ENCODE peak calls at places on chromosomes 13 and 19, in eight cellular contexts. One of them, this sample, is unnamed.

GRCh38 chr13:74206061-74206561 is 71.9 kb upstream of the KLF12 start:
- DNase-seq in keratinocyte: no peak
- DNase-seq in PC-3: peak
- DNase-seq in K562: no peak
- DNase-seq in lung: no peak
- DNase-seq in suprapubic skin: no peak
- DNase-seq in neuronal stem cell: no peak
- DNase-seq in body of pancreas: no peak
- DNase-seq in this sample: peak

GRCh38 chr13:25215253-25215575 is 43.1 kb upstream of the AMER2 start:
- DNase-seq in keratinocyte: no peak
- DNase-seq in PC-3: no peak
- DNase-seq in suprapubic skin: no peak
- DNase-seq in neuronal stem cell: no peak
- DNase-seq in lung: no peak
- DNase-seq in body of pancreas: no peak
- DNase-seq in K562: no peak
- DNase-seq in this sample: no peak

GRCh38 chr13:97018029-97018819 is 23.9 kb upstream of the OXGR1 start:
- DNase-seq in suprapubic skin: no peak
- DNase-seq in PC-3: peak
- DNase-seq in lung: peak
- DNase-seq in K562: peak
- DNase-seq in neuronal stem cell: no peak
- DNase-seq in keratinocyte: peak
- DNase-seq in body of pancreas: peak
- DNase-seq in this sample: peak

GRCh38 chr19:52351512-52351911 is 15.5 kb downstream of the ZNF610 start:
- DNase-seq in body of pancreas: no peak
- DNase-seq in PC-3: no peak
- DNase-seq in neuronal stem cell: no peak
- DNase-seq in keratinocyte: no peak
- DNase-seq in suprapubic skin: no peak
- DNase-seq in lung: no peak
- DNase-seq in K562: no peak
- DNase-seq in this sample: no peak

GRCh38 chr13:51856027-51856736 is 5.6 kb upstream of the CCDC70 start:
- DNase-seq in body of pancreas: no peak
- DNase-seq in suprapubic skin: no peak
- DNase-seq in PC-3: peak
- DNase-seq in neuronal stem cell: no peak
- DNase-seq in K562: no peak
- DNase-seq in lung: no peak
- DNase-seq in keratinocyte: no peak
- DNase-seq in this sample: no peak

GRCh38 chr13:99033814-99034213 is 56.0 kb upstream of the DOCK9 start:
- DNase-seq in body of pancreas: no peak
- DNase-seq in keratinocyte: no peak
- DNase-seq in K562: no peak
- DNase-seq in lung: no peak
- DNase-seq in PC-3: peak
- DNase-seq in neuronal stem cell: peak
- DNase-seq in suprapubic skin: no peak
- DNase-seq in this sample: peak

GRCh38 chr13:94006271-94006670 is 473.2 kb downstream of the DCT start:
- DNase-seq in body of pancreas: no peak
- DNase-seq in lung: no peak
- DNase-seq in K562: no peak
- DNase-seq in PC-3: no peak
- DNase-seq in neuronal stem cell: no peak
- DNase-seq in suprapubic skin: no peak
- DNase-seq in keratinocyte: no peak
- DNase-seq in this sample: no peak

GRCh38 chr13:99119686-99120085 is 81.0 kb upstream of the UBAC2 start:
- DNase-seq in keratinocyte: no peak
- DNase-seq in lung: no peak
- DNase-seq in PC-3: no peak
- DNase-seq in neuronal stem cell: no peak
- DNase-seq in K562: no peak
- DNase-seq in suprapubic skin: no peak
- DNase-seq in body of pancreas: no peak
- DNase-seq in this sample: no peak

GRCh38 chr13:77480071-77480470 is 55.4 kb upstream of the SCEL start:
- DNase-seq in body of pancreas: no peak
- DNase-seq in K562: no peak
- DNase-seq in suprapubic skin: no peak
- DNase-seq in PC-3: no peak
- DNase-seq in neuronal stem cell: no peak
- DNase-seq in lung: no peak
- DNase-seq in keratinocyte: no peak
- DNase-seq in this sample: peak

GRCh38 chr13:44191504-44192171 is 182.0 kb upstream of the SERP2 start:
- DNase-seq in neuronal stem cell: peak
- DNase-seq in PC-3: peak
- DNase-seq in keratinocyte: no peak
- DNase-seq in K562: peak
- DNase-seq in lung: peak
- DNase-seq in suprapubic skin: no peak
- DNase-seq in body of pancreas: peak
- DNase-seq in this sample: peak

GRCh38 chr19:4678881-4679379 is 8.8 kb upstream of the MYDGF start:
- DNase-seq in keratinocyte: no peak
- DNase-seq in PC-3: peak
- DNase-seq in suprapubic skin: no peak
- DNase-seq in neuronal stem cell: no peak
- DNase-seq in lung: no peak
- DNase-seq in K562: peak
- DNase-seq in body of pancreas: no peak
- DNase-seq in this sample: peak

GRCh38 chr13:51921790-51922740 is 60.3 kb downstream of the CCDC70 start:
- DNase-seq in neuronal stem cell: no peak
- DNase-seq in lung: no peak
- DNase-seq in K562: peak
- DNase-seq in body of pancreas: no peak
- DNase-seq in suprapubic skin: peak
- DNase-seq in PC-3: no peak
- DNase-seq in keratinocyte: no peak
- DNase-seq in this sample: no peak

GRCh38 chr19:46546194-46546896 is 50.7 kb upstream of the PNMA8B start:
- DNase-seq in suprapubic skin: no peak
- DNase-seq in K562: peak
- DNase-seq in lung: peak
- DNase-seq in body of pancreas: peak
- DNase-seq in keratinocyte: no peak
- DNase-seq in neuronal stem cell: no peak
- DNase-seq in PC-3: peak
- DNase-seq in this sample: no peak

GRCh38 chr19:44759083-44759804 is 10.7 kb downstream of the BCL3 start:
- DNase-seq in suprapubic skin: no peak
- DNase-seq in keratinocyte: no peak
- DNase-seq in neuronal stem cell: no peak
- DNase-seq in body of pancreas: no peak
- DNase-seq in lung: no peak
- DNase-seq in K562: no peak
- DNase-seq in PC-3: no peak
- DNase-seq in this sample: no peak

GRCh38 chr13:98284677-98285076 is 107.6 kb upstream of the RNF113B start:
- DNase-seq in keratinocyte: no peak
- DNase-seq in suprapubic skin: no peak
- DNase-seq in PC-3: no peak
- DNase-seq in K562: no peak
- DNase-seq in neuronal stem cell: no peak
- DNase-seq in lung: no peak
- DNase-seq in body of pancreas: peak
- DNase-seq in this sample: no peak

GRCh38 chr13:36251528-36251927 is 37.2 kb upstream of the SOHLH2 start:
- DNase-seq in keratinocyte: no peak
- DNase-seq in PC-3: peak
- DNase-seq in neuronal stem cell: no peak
- DNase-seq in body of pancreas: no peak
- DNase-seq in suprapubic skin: no peak
- DNase-seq in lung: no peak
- DNase-seq in K562: no peak
- DNase-seq in this sample: peak

GRCh38 chr19:56189785-56190184 is 7.8 kb downstream of the ZSCAN5B start:
- DNase-seq in body of pancreas: no peak
- DNase-seq in suprapubic skin: no peak
- DNase-seq in keratinocyte: no peak
- DNase-seq in K562: no peak
- DNase-seq in PC-3: no peak
- DNase-seq in neuronal stem cell: no peak
- DNase-seq in lung: no peak
- DNase-seq in this sample: no peak

DNA sequence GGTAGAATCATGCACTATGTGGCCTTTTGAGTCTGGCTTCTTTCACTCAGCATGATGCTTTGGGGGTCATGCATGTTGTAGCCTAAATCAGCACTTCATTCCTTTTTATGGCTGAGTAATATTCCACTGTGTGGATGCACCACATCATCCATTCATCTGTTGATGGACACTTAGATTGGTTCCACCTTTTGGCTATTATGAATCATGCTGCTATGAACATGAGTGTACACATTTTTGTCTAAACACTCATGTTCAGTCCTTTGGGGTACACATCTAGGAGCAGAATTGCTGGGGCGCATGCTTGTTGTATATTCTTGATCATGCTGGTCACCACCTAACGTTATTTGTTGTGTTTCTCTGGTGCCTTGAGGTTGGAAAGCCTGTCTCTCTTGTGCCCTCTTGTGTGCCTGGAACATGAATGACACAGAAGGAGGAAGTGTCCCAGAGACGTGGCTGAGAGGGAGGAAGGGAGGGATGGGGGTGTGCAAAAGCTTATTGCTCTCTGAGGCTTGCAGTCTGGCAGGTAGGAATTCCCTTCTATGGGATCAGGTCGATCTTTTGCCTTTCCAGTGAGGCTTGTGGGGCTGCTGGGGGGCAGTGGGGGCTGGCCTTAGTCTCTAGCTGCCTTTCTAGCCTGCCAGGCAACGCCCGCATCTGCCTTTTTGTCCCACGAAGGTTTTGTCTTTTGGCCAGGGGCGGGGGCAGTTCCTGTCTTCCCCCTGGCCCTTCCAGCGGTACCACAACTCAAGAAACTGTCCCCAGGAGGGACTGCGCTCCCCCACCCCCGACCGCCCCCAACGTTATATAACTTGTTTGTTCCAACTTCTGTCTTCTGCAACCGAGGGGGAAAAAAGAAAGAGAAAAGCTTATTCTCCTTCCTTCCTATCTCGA is 7.6 kb downstream of the KLHL26 start:
- DNase-seq in keratinocyte: no peak
- DNase-seq in body of pancreas: no peak
- DNase-seq in PC-3: no peak
- DNase-seq in neuronal stem cell: no peak
- DNase-seq in K562: no peak
- DNase-seq in lung: no peak
- DNase-seq in suprapubic skin: no peak
- DNase-seq in this sample: no peak
- H3K27ac ChIP-seq in keratinocyte: no peak
- H3K27ac ChIP-seq in body of pancreas: no peak
- H3K27ac ChIP-seq in PC-3: no peak
- H3K27ac ChIP-seq in neuronal stem cell: no peak
- H3K27ac ChIP-seq in K562: no peak
- H3K27ac ChIP-seq in lung: no peak
- H3K27ac ChIP-seq in suprapubic skin: peak
- H3K27ac ChIP-seq in this sample: no peak

GRCh38 chr13:95530178-95530577 is 22.3 kb upstream of the CLDN10 start:
- DNase-seq in neuronal stem cell: no peak
- DNase-seq in K562: no peak
- DNase-seq in suprapubic skin: no peak
- DNase-seq in lung: peak
- DNase-seq in keratinocyte: no peak
- DNase-seq in body of pancreas: peak
- DNase-seq in PC-3: peak
- DNase-seq in this sample: peak
- H3K27ac ChIP-seq in neuronal stem cell: no peak
- H3K27ac ChIP-seq in K562: no peak
- H3K27ac ChIP-seq in suprapubic skin: no peak
- H3K27ac ChIP-seq in lung: no peak
- H3K27ac ChIP-seq in keratinocyte: no peak
- H3K27ac ChIP-seq in body of pancreas: peak
- H3K27ac ChIP-seq in PC-3: no peak
- H3K27ac ChIP-seq in this sample: no peak

GRCh38 chr19:11587302-11587972 is 9.8 kb upstream of the ZNF627 start:
- DNase-seq in K562: peak
- DNase-seq in suprapubic skin: peak
- DNase-seq in lung: peak
- DNase-seq in body of pancreas: peak
- DNase-seq in neuronal stem cell: peak
- DNase-seq in keratinocyte: no peak
- DNase-seq in PC-3: peak
- DNase-seq in this sample: peak

GRCh38 chr19:11594084-11594483 is 3.2 kb upstream of the ZNF627 start:
- DNase-seq in keratinocyte: no peak
- DNase-seq in neuronal stem cell: no peak
- DNase-seq in suprapubic skin: no peak
- DNase-seq in PC-3: no peak
- DNase-seq in lung: no peak
- DNase-seq in K562: no peak
- DNase-seq in body of pancreas: no peak
- DNase-seq in this sample: no peak

GRCh38 chr19:11587973-11588631 is 9.2 kb upstream of the ZNF627 start:
- DNase-seq in K562: no peak
- DNase-seq in lung: no peak
- DNase-seq in PC-3: no peak
- DNase-seq in neuronal stem cell: no peak
- DNase-seq in keratinocyte: no peak
- DNase-seq in suprapubic skin: no peak
- DNase-seq in body of pancreas: peak
- DNase-seq in this sample: no peak
- H3K27ac ChIP-seq in K562: no peak
- H3K27ac ChIP-seq in lung: no peak
- H3K27ac ChIP-seq in PC-3: no peak
- H3K27ac ChIP-seq in neuronal stem cell: no peak
- H3K27ac ChIP-seq in keratinocyte: no peak
- H3K27ac ChIP-seq in suprapubic skin: no peak
- H3K27ac ChIP-seq in body of pancreas: no peak
- H3K27ac ChIP-seq in this sample: no peak

GRCh38 chr19:18636969-18637629 is at the start of gene KLHL26:
- DNase-seq in K562: no peak
- DNase-seq in suprapubic skin: no peak
- DNase-seq in lung: no peak
- DNase-seq in PC-3: no peak
- DNase-seq in neuronal stem cell: no peak
- DNase-seq in body of pancreas: no peak
- DNase-seq in keratinocyte: no peak
- DNase-seq in this sample: no peak

GRCh38 chr19:18637644-18638630 is 1.1 kb downstream of the KLHL26 start:
- DNase-seq in body of pancreas: peak
- DNase-seq in suprapubic skin: no peak
- DNase-seq in neuronal stem cell: no peak
- DNase-seq in lung: peak
- DNase-seq in keratinocyte: no peak
- DNase-seq in PC-3: peak
- DNase-seq in K562: no peak
- DNase-seq in this sample: no peak

GRCh38 chr19:18635831-18636182 is 1.0 kb upstream of the KLHL26 start:
- DNase-seq in lung: no peak
- DNase-seq in PC-3: no peak
- DNase-seq in K562: no peak
- DNase-seq in keratinocyte: no peak
- DNase-seq in body of pancreas: no peak
- DNase-seq in suprapubic skin: no peak
- DNase-seq in neuronal stem cell: no peak
- DNase-seq in this sample: no peak

GRCh38 chr19:18634612-18635290 is 2.1 kb upstream of the KLHL26 start:
- DNase-seq in neuronal stem cell: no peak
- DNase-seq in lung: no peak
- DNase-seq in suprapubic skin: no peak
- DNase-seq in K562: no peak
- DNase-seq in PC-3: no peak
- DNase-seq in body of pancreas: no peak
- DNase-seq in keratinocyte: no peak
- DNase-seq in this sample: no peak

GRCh38 chr19:18636183-18636968 is 452 bp upstream of the KLHL26 start:
- DNase-seq in keratinocyte: peak
- DNase-seq in body of pancreas: peak
- DNase-seq in lung: peak
- DNase-seq in PC-3: peak
- DNase-seq in K562: peak
- DNase-seq in neuronal stem cell: peak
- DNase-seq in suprapubic skin: peak
- DNase-seq in this sample: peak
- H3K27ac ChIP-seq in keratinocyte: peak
- H3K27ac ChIP-seq in body of pancreas: peak
- H3K27ac ChIP-seq in lung: no peak
- H3K27ac ChIP-seq in PC-3: no peak
- H3K27ac ChIP-seq in K562: peak
- H3K27ac ChIP-seq in neuronal stem cell: peak
- H3K27ac ChIP-seq in suprapubic skin: peak
- H3K27ac ChIP-seq in this sample: no peak

This sample was measured in cardiac muscle cell.